ENCODE peak calls at places on chromosome 17, in eight cellular contexts. One of them, this sample, is unnamed. For H3K9me3 and H3K27me3, the result is how much of the 10 kb centered on the place peaks cover.

GRCh38 chr17:46013502-46014165 is 14.6 kb downstream of the STH start:
- DNase-seq in stomach: no peak
- DNase-seq in CD4-positive, alpha-beta T cell: no peak
- DNase-seq in HCT116: no peak
- DNase-seq in heart right ventricle: no peak
- DNase-seq in left lung: no peak
- DNase-seq in transverse colon: no peak
- DNase-seq in GM23248: peak
- DNase-seq in this sample: peak

GRCh38 chr17:39018267-39019134 is 51.3 kb upstream of the FBXO47 start:
- DNase-seq in CD4-positive, alpha-beta T cell: no peak
- DNase-seq in HCT116: no peak
- DNase-seq in transverse colon: no peak
- DNase-seq in left lung: no peak
- DNase-seq in GM23248: no peak
- DNase-seq in heart right ventricle: no peak
- DNase-seq in stomach: no peak
- DNase-seq in this sample: no peak

GRCh38 chr17:17351901-17352781 is 49.0 kb downstream of the NT5M start:
- DNase-seq in stomach: peak
- DNase-seq in GM23248: peak
- DNase-seq in HCT116: no peak
- DNase-seq in CD4-positive, alpha-beta T cell: no peak
- DNase-seq in transverse colon: no peak
- DNase-seq in heart right ventricle: peak
- DNase-seq in left lung: peak
- DNase-seq in this sample: no peak

GRCh38 chr17:60565233-60565632 is 34.8 kb upstream of the PPM1D start:
- DNase-seq in HCT116: no peak
- DNase-seq in GM23248: no peak
- DNase-seq in heart right ventricle: no peak
- DNase-seq in transverse colon: no peak
- DNase-seq in CD4-positive, alpha-beta T cell: no peak
- DNase-seq in left lung: no peak
- DNase-seq in stomach: no peak
- DNase-seq in this sample: no peak

GRCh38 chr17:81476635-81477034 is 36.0 kb downstream of the ACTG1 start:
- DNase-seq in heart right ventricle: no peak
- DNase-seq in HCT116: no peak
- DNase-seq in stomach: no peak
- DNase-seq in GM23248: no peak
- DNase-seq in left lung: no peak
- DNase-seq in CD4-positive, alpha-beta T cell: no peak
- DNase-seq in transverse colon: no peak
- DNase-seq in this sample: no peak

GRCh38 chr17:65467156-65467555 is 94.3 kb downstream of the AXIN2 start:
- DNase-seq in left lung: no peak
- DNase-seq in CD4-positive, alpha-beta T cell: no peak
- DNase-seq in HCT116: no peak
- DNase-seq in stomach: no peak
- DNase-seq in heart right ventricle: no peak
- DNase-seq in GM23248: no peak
- DNase-seq in transverse colon: no peak
- DNase-seq in this sample: no peak

GRCh38 chr17:54867634-54868033 is 33.0 kb upstream of the TOM1L1 start:
- DNase-seq in HCT116: no peak
- DNase-seq in GM23248: no peak
- DNase-seq in stomach: no peak
- DNase-seq in CD4-positive, alpha-beta T cell: no peak
- DNase-seq in left lung: no peak
- DNase-seq in transverse colon: no peak
- DNase-seq in heart right ventricle: no peak
- DNase-seq in this sample: no peak

GRCh38 chr17:68089881-68090280 is 54.3 kb downstream of the KPNA2 start:
- DNase-seq in transverse colon: peak
- DNase-seq in heart right ventricle: peak
- DNase-seq in HCT116: peak
- DNase-seq in GM23248: peak
- DNase-seq in CD4-positive, alpha-beta T cell: no peak
- DNase-seq in stomach: peak
- DNase-seq in left lung: no peak
- DNase-seq in this sample: no peak

GRCh38 chr17:12979826-12980500 is 37.9 kb downstream of the ELAC2 start:
- DNase-seq in left lung: no peak
- DNase-seq in GM23248: peak
- DNase-seq in stomach: no peak
- DNase-seq in transverse colon: no peak
- DNase-seq in CD4-positive, alpha-beta T cell: no peak
- DNase-seq in HCT116: no peak
- DNase-seq in heart right ventricle: no peak
- DNase-seq in this sample: no peak

GRCh38 chr17:58324409-58325288 is 3.9 kb downstream of the TSPOAP1 start:
- DNase-seq in GM23248: peak
- DNase-seq in CD4-positive, alpha-beta T cell: no peak
- DNase-seq in HCT116: no peak
- DNase-seq in stomach: peak
- DNase-seq in left lung: peak
- DNase-seq in heart right ventricle: no peak
- DNase-seq in transverse colon: peak
- DNase-seq in this sample: no peak

GRCh38 chr17:2056221-2057129 is 1.6 kb downstream of the HIC1 start:
- DNase-seq in CD4-positive, alpha-beta T cell: peak
- DNase-seq in GM23248: peak
- DNase-seq in left lung: peak
- DNase-seq in heart right ventricle: no peak
- DNase-seq in transverse colon: peak
- DNase-seq in stomach: no peak
- DNase-seq in HCT116: no peak
- DNase-seq in this sample: no peak

GRCh38 chr17:5110816-5111215 is 862 bp downstream of the ZNF232 start:
- DNase-seq in left lung: no peak
- DNase-seq in stomach: no peak
- DNase-seq in transverse colon: no peak
- DNase-seq in CD4-positive, alpha-beta T cell: no peak
- DNase-seq in heart right ventricle: no peak
- DNase-seq in HCT116: no peak
- DNase-seq in GM23248: no peak
- DNase-seq in this sample: no peak
- H3K9me3 ChIP-seq in left lung: under half
- H3K9me3 ChIP-seq in stomach: under half
- H3K9me3 ChIP-seq in transverse colon: under half
- H3K9me3 ChIP-seq in CD4-positive, alpha-beta T cell: under half
- H3K9me3 ChIP-seq in heart right ventricle: under half
- H3K9me3 ChIP-seq in HCT116: under half
- H3K9me3 ChIP-seq in GM23248: under half
- H3K9me3 ChIP-seq in this sample: under half

GRCh38 chr17:41654134-41654907 is 29.9 kb upstream of the KRT17 start:
- DNase-seq in stomach: peak
- DNase-seq in transverse colon: peak
- DNase-seq in CD4-positive, alpha-beta T cell: no peak
- DNase-seq in heart right ventricle: no peak
- DNase-seq in left lung: peak
- DNase-seq in HCT116: peak
- DNase-seq in GM23248: no peak
- DNase-seq in this sample: no peak
- H3K27ac ChIP-seq in stomach: peak
- H3K27ac ChIP-seq in transverse colon: peak
- H3K27ac ChIP-seq in CD4-positive, alpha-beta T cell: no peak
- H3K27ac ChIP-seq in heart right ventricle: no peak
- H3K27ac ChIP-seq in left lung: peak
- H3K27ac ChIP-seq in HCT116: peak
- H3K27ac ChIP-seq in GM23248: no peak
- H3K27ac ChIP-seq in this sample: no peak

DNA sequence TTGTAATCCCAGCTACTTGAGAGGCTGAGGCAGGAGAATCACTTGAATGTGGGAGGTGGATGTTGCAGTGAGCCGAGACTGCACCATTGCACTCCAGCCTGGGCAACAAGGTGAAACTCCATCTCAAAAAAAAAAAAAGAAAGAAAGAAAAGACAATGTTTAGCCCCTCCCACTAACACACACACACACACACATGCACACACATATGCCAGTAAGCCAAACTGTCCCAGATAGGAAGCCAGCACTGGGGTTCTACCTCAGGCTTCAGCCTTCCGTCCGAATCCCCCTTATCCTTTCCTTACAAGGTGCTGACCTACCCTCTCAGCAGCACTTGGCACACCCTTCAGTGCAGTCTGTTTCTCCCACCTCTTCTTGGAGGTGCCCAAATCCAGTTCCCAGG is 8.7 kb upstream of the KCNH6 start:
- DNase-seq in heart right ventricle: no peak
- DNase-seq in CD4-positive, alpha-beta T cell: no peak
- DNase-seq in left lung: no peak
- DNase-seq in transverse colon: no peak
- DNase-seq in stomach: no peak
- DNase-seq in GM23248: no peak
- DNase-seq in HCT116: no peak
- DNase-seq in this sample: no peak
- H3K27me3 ChIP-seq in heart right ventricle: under half
- H3K27me3 ChIP-seq in CD4-positive, alpha-beta T cell: under half
- H3K27me3 ChIP-seq in left lung: under half
- H3K27me3 ChIP-seq in transverse colon: under half
- H3K27me3 ChIP-seq in stomach: under half
- H3K27me3 ChIP-seq in GM23248: under half
- H3K27me3 ChIP-seq in HCT116: under half
- H3K27me3 ChIP-seq in this sample: under half

GRCh38 chr17:21677126-21677910 is 15.0 kb upstream of the KCNJ18 start:
- DNase-seq in CD4-positive, alpha-beta T cell: no peak
- DNase-seq in left lung: peak
- DNase-seq in stomach: no peak
- DNase-seq in transverse colon: no peak
- DNase-seq in heart right ventricle: no peak
- DNase-seq in HCT116: no peak
- DNase-seq in GM23248: no peak
- DNase-seq in this sample: no peak

GRCh38 chr17:21674242-21674731 is 18.0 kb upstream of the KCNJ18 start:
- DNase-seq in stomach: no peak
- DNase-seq in GM23248: no peak
- DNase-seq in left lung: peak
- DNase-seq in heart right ventricle: no peak
- DNase-seq in CD4-positive, alpha-beta T cell: no peak
- DNase-seq in transverse colon: no peak
- DNase-seq in HCT116: no peak
- DNase-seq in this sample: no peak

GRCh38 chr17:21677911-21678310 is 14.4 kb upstream of the KCNJ18 start:
- DNase-seq in GM23248: no peak
- DNase-seq in CD4-positive, alpha-beta T cell: no peak
- DNase-seq in left lung: peak
- DNase-seq in HCT116: no peak
- DNase-seq in stomach: no peak
- DNase-seq in transverse colon: no peak
- DNase-seq in heart right ventricle: no peak
- DNase-seq in this sample: no peak

GRCh38 chr17:21678451-21679081 is 13.8 kb upstream of the KCNJ18 start:
- DNase-seq in transverse colon: no peak
- DNase-seq in heart right ventricle: no peak
- DNase-seq in HCT116: no peak
- DNase-seq in left lung: peak
- DNase-seq in GM23248: no peak
- DNase-seq in CD4-positive, alpha-beta T cell: no peak
- DNase-seq in stomach: no peak
- DNase-seq in this sample: no peak

DNA sequence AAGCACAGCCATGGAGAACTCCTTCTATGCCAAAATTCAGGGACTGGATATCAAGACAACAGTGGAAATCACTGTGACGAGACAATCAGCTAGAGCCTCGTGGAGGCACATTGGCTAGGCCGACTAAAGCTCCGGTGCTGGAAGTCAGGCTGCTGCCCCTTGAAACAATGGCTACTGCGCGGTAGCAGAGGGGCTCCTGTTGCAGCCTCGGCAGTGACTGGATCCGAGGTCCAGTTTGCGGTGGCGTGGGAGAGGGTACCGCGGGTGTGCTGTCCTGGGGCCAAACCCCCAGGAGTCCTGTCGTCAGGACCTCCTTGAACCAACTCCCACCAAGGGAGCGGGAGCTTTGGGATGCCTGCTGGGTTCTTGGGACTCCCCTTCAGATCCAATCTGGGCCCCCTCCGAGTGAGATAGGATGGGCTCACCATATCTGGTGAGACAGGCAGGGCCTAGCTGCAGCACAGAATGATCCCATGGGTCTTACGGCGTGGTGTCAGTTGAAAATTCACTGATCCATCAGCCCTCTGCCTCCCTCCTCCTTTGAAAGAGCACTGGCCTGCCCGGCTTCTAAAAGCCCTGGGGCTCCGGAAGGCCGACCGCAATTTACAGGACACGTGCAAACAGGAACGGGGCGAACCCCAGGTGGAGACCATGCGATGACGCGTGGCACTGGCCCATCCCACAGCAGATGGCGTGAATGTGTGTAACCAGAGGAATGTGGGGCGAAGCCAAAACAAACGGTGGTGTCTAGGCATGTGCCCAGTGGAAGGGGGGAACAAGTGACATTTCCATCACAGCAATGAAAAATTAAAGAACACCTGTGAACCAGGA is 15.8 kb upstream of the KCNJ18 start:
- DNase-seq in left lung: peak
- DNase-seq in GM23248: no peak
- DNase-seq in transverse colon: no peak
- DNase-seq in CD4-positive, alpha-beta T cell: no peak
- DNase-seq in heart right ventricle: no peak
- DNase-seq in stomach: no peak
- DNase-seq in HCT116: no peak
- DNase-seq in this sample: no peak
- H3K9me3 ChIP-seq in left lung: under half
- H3K9me3 ChIP-seq in GM23248: under half
- H3K9me3 ChIP-seq in transverse colon: under half
- H3K9me3 ChIP-seq in CD4-positive, alpha-beta T cell: under half
- H3K9me3 ChIP-seq in heart right ventricle: under half
- H3K9me3 ChIP-seq in stomach: under half
- H3K9me3 ChIP-seq in HCT116: under half
- H3K9me3 ChIP-seq in this sample: half or more

DNA sequence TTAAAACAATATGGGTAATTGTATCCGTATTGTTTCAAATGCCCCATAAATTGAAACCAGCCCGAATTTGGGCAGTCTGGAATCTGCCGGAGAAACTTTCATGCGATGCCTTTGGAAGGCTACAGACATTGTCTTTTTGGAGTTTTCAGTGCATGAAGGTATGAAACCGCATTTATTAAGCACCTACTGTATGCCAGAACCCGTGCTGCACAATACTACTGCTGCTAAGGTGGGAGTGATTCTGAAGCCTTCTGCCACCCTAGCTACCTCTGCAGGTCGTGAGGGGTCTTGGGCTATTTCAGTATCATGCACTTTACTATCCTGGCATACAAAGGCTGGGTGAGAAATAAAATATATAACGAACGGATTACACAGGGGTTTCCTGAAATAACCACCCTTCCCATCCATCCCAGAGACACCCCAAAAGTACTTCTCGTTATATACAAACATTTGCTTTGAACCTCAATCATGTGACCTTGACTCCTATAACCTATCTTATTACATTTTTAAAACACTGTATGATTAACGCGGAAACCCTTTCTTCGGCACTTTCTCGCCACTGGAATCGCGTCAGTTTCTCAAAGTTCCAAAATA is 1.0 kb upstream of the MSI2 start:
- DNase-seq in CD4-positive, alpha-beta T cell: no peak
- DNase-seq in HCT116: no peak
- DNase-seq in heart right ventricle: no peak
- DNase-seq in transverse colon: no peak
- DNase-seq in GM23248: peak
- DNase-seq in stomach: no peak
- DNase-seq in left lung: no peak
- DNase-seq in this sample: no peak
- H3K27ac ChIP-seq in CD4-positive, alpha-beta T cell: peak
- H3K27ac ChIP-seq in HCT116: peak
- H3K27ac ChIP-seq in heart right ventricle: peak
- H3K27ac ChIP-seq in transverse colon: peak
- H3K27ac ChIP-seq in GM23248: no peak
- H3K27ac ChIP-seq in stomach: peak
- H3K27ac ChIP-seq in left lung: no peak
- H3K27ac ChIP-seq in this sample: no peak

GRCh38 chr17:79667746-79668145 is 56.9 kb upstream of the RBFOX3 start:
- DNase-seq in HCT116: no peak
- DNase-seq in heart right ventricle: no peak
- DNase-seq in CD4-positive, alpha-beta T cell: no peak
- DNase-seq in left lung: no peak
- DNase-seq in GM23248: no peak
- DNase-seq in transverse colon: no peak
- DNase-seq in stomach: no peak
- DNase-seq in this sample: no peak
- H3K27me3 ChIP-seq in HCT116: under half
- H3K27me3 ChIP-seq in heart right ventricle: under half
- H3K27me3 ChIP-seq in CD4-positive, alpha-beta T cell: under half
- H3K27me3 ChIP-seq in left lung: half or more
- H3K27me3 ChIP-seq in GM23248: under half
- H3K27me3 ChIP-seq in transverse colon: under half
- H3K27me3 ChIP-seq in stomach: under half
- H3K27me3 ChIP-seq in this sample: under half

This sample was measured in AG04450.